ENCODE peak calls at places on chromosomes 16 and 17, in six cellular contexts. One of them, this sample, is unnamed.

GRCh38 chr16:23516366-23517137 is 6.3 kb upstream of the GGA2 start:
- DNase-seq in breast epithelium: no peak
- DNase-seq in upper lobe of left lung: no peak
- DNase-seq in prostate gland: no peak
- DNase-seq in HepG2: no peak
- DNase-seq in sigmoid colon: no peak
- DNase-seq in this sample: no peak

GRCh38 chr17:81076097-81076754 is 41.3 kb downstream of the BAIAP2 start:
- DNase-seq in breast epithelium: no peak
- DNase-seq in sigmoid colon: no peak
- DNase-seq in HepG2: no peak
- DNase-seq in upper lobe of left lung: no peak
- DNase-seq in prostate gland: no peak
- DNase-seq in this sample: no peak

GRCh38 chr17:27475070-27475673 is 18.9 kb downstream of the KSR1 start:
- DNase-seq in prostate gland: no peak
- DNase-seq in HepG2: no peak
- DNase-seq in upper lobe of left lung: no peak
- DNase-seq in breast epithelium: no peak
- DNase-seq in sigmoid colon: no peak
- DNase-seq in this sample: no peak

GRCh38 chr16:60771138-60771537 is 1265.1 kb downstream of the CDH8 start:
- DNase-seq in upper lobe of left lung: no peak
- DNase-seq in breast epithelium: no peak
- DNase-seq in HepG2: no peak
- DNase-seq in prostate gland: no peak
- DNase-seq in sigmoid colon: no peak
- DNase-seq in this sample: no peak

GRCh38 chr17:64061157-64061898 is 40.9 kb upstream of the ICAM2 start:
- DNase-seq in HepG2: no peak
- DNase-seq in breast epithelium: no peak
- DNase-seq in sigmoid colon: no peak
- DNase-seq in upper lobe of left lung: no peak
- DNase-seq in prostate gland: no peak
- DNase-seq in this sample: no peak

GRCh38 chr16:4515611-4516233 is 22.9 kb downstream of the CDIP1 start:
- DNase-seq in HepG2: no peak
- DNase-seq in sigmoid colon: no peak
- DNase-seq in breast epithelium: no peak
- DNase-seq in prostate gland: no peak
- DNase-seq in upper lobe of left lung: no peak
- DNase-seq in this sample: no peak

GRCh38 chr17:46060461-46060860 is 61.4 kb downstream of the STH start:
- DNase-seq in upper lobe of left lung: no peak
- DNase-seq in prostate gland: no peak
- DNase-seq in breast epithelium: no peak
- DNase-seq in HepG2: no peak
- DNase-seq in sigmoid colon: no peak
- DNase-seq in this sample: no peak

GRCh38 chr17:59972778-59973177 is 8.2 kb upstream of the RNFT1 start:
- DNase-seq in prostate gland: no peak
- DNase-seq in sigmoid colon: no peak
- DNase-seq in upper lobe of left lung: no peak
- DNase-seq in breast epithelium: no peak
- DNase-seq in HepG2: no peak
- DNase-seq in this sample: no peak

GRCh38 chr16:50182441-50182840 is 29.3 kb downstream of the TENT4B start:
- DNase-seq in HepG2: no peak
- DNase-seq in upper lobe of left lung: no peak
- DNase-seq in breast epithelium: no peak
- DNase-seq in prostate gland: no peak
- DNase-seq in sigmoid colon: no peak
- DNase-seq in this sample: no peak

GRCh38 chr17:31433091-31433790 is 41.8 kb downstream of the RAB11FIP4 start:
- DNase-seq in HepG2: no peak
- DNase-seq in breast epithelium: no peak
- DNase-seq in upper lobe of left lung: peak; percentile 61
- DNase-seq in prostate gland: no peak
- DNase-seq in sigmoid colon: no peak
- DNase-seq in this sample: no peak

GRCh38 chr17:66727634-66728570 is 107.0 kb upstream of the CACNG5 start:
- DNase-seq in upper lobe of left lung: no peak
- DNase-seq in sigmoid colon: peak; percentile 68
- DNase-seq in HepG2: peak; percentile 47
- DNase-seq in prostate gland: peak; percentile 58
- DNase-seq in breast epithelium: no peak
- DNase-seq in this sample: no peak

GRCh38 chr16:88936008-88936912 is 40.7 kb downstream of the CBFA2T3 start:
- DNase-seq in sigmoid colon: peak; percentile 84
- DNase-seq in prostate gland: no peak
- DNase-seq in HepG2: peak; percentile 34
- DNase-seq in upper lobe of left lung: peak; percentile 86
- DNase-seq in breast epithelium: no peak
- DNase-seq in this sample: no peak

GRCh38 chr16:31157136-31157535 is 7.3 kb upstream of the PRSS36 start:
- DNase-seq in breast epithelium: no peak
- DNase-seq in upper lobe of left lung: no peak
- DNase-seq in HepG2: no peak
- DNase-seq in prostate gland: no peak
- DNase-seq in sigmoid colon: no peak
- DNase-seq in this sample: no peak

GRCh38 chr17:70808596-70808995 is 639.3 kb downstream of the KCNJ2 start:
- DNase-seq in breast epithelium: no peak
- DNase-seq in upper lobe of left lung: no peak
- DNase-seq in sigmoid colon: no peak
- DNase-seq in HepG2: no peak
- DNase-seq in prostate gland: no peak
- DNase-seq in this sample: no peak

GRCh38 chr16:70556063-70556462 is 32.4 kb downstream of the SF3B3 start:
- DNase-seq in sigmoid colon: no peak
- DNase-seq in HepG2: no peak
- DNase-seq in prostate gland: no peak
- DNase-seq in upper lobe of left lung: no peak
- DNase-seq in breast epithelium: no peak
- DNase-seq in this sample: no peak

GRCh38 chr16:54345231-54345630 is 58.6 kb upstream of the IRX3 start:
- DNase-seq in prostate gland: no peak
- DNase-seq in breast epithelium: no peak
- DNase-seq in upper lobe of left lung: peak; percentile 61
- DNase-seq in HepG2: no peak
- DNase-seq in sigmoid colon: peak; percentile 53
- DNase-seq in this sample: no peak

GRCh38 chr17:75073618-75074047 is 14.1 kb upstream of the SLC16A5 start:
- DNase-seq in HepG2: no peak
- DNase-seq in sigmoid colon: peak; percentile 80
- DNase-seq in upper lobe of left lung: no peak
- DNase-seq in prostate gland: peak; percentile 66
- DNase-seq in breast epithelium: no peak
- DNase-seq in this sample: no peak

GRCh38 chr17:151886-152859 is 14.8 kb downstream of the SCGB1C2 start:
- DNase-seq in upper lobe of left lung: no peak
- DNase-seq in prostate gland: no peak
- DNase-seq in sigmoid colon: peak; percentile 44
- DNase-seq in HepG2: no peak
- DNase-seq in breast epithelium: peak; percentile 33
- DNase-seq in this sample: peak; percentile 72

DNA sequence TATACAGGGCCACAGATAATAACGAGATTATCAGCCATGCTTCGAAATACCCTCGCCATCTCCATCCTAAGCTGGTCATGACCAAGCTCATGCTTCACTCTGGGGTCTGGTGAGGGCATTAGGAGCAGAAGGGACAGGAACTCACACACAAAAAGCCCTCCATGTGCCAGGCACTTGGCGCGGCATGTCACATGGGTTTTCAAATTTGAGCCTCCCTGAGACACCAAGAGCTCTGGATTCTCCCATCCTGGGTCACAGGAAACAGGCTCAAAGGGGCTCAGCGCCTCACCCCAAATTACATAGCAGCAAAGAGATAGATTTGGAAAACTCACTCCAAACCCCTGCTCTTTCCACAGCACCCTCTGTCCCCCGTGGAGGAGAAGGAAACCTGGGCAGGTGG is 239.5 kb downstream of the GSG1L start:
- DNase-seq in breast epithelium: peak; percentile 19
- DNase-seq in sigmoid colon: peak; percentile 45
- DNase-seq in upper lobe of left lung: no peak
- DNase-seq in HepG2: no peak
- DNase-seq in prostate gland: no peak
- DNase-seq in this sample: peak; percentile 36
- TF ChIP-seq POLR2AphosphoS5 in breast epithelium: no peak
- TF ChIP-seq POLR2AphosphoS5 in sigmoid colon: no peak
- TF ChIP-seq POLR2AphosphoS5 in upper lobe of left lung: no peak
- TF ChIP-seq POLR2AphosphoS5 in HepG2: no peak
- TF ChIP-seq POLR2AphosphoS5 in prostate gland: no peak
- TF ChIP-seq POLR2AphosphoS5 in this sample: no peak

GRCh38 chr17:47277921-47278320 is 24.3 kb downstream of the ITGB3 start:
- DNase-seq in prostate gland: no peak
- DNase-seq in HepG2: no peak
- DNase-seq in upper lobe of left lung: no peak
- DNase-seq in breast epithelium: no peak
- DNase-seq in sigmoid colon: no peak
- DNase-seq in this sample: no peak

GRCh38 chr17:47279062-47279801 is 25.6 kb downstream of the ITGB3 start:
- DNase-seq in upper lobe of left lung: peak; percentile 33
- DNase-seq in prostate gland: no peak
- DNase-seq in HepG2: no peak
- DNase-seq in sigmoid colon: peak; percentile 90
- DNase-seq in breast epithelium: no peak
- DNase-seq in this sample: no peak

GRCh38 chr17:47276868-47277267 is 23.2 kb downstream of the ITGB3 start:
- DNase-seq in breast epithelium: peak; percentile 72
- DNase-seq in prostate gland: no peak
- DNase-seq in HepG2: peak; percentile 56
- DNase-seq in upper lobe of left lung: no peak
- DNase-seq in sigmoid colon: peak; percentile 94
- DNase-seq in this sample: peak; percentile 88

GRCh38 chr17:47280072-47280811 is 26.6 kb downstream of the ITGB3 start:
- DNase-seq in sigmoid colon: no peak
- DNase-seq in breast epithelium: no peak
- DNase-seq in HepG2: no peak
- DNase-seq in prostate gland: no peak
- DNase-seq in upper lobe of left lung: no peak
- DNase-seq in this sample: no peak

DNA sequence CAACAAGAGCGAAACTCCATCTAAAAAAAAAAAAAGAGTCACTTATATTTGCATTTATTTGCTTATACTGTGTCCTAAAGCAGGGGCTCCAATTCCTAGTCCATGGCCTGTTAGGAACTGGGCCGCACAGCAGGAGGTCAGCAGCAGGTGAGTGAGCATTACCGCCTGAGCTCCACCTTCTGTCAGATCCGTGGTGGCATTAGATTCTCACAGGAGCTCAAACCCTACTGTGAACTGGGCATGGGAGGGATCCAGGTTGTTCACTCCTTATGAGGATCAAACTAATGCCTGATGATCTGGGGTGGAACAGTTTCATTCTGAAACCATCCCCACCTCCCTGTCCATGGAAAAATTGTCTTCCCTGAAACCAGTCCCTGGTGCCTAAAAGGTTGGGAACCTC is 24.9 kb downstream of the ITGB3 start:
- DNase-seq in HepG2: no peak
- DNase-seq in sigmoid colon: no peak
- DNase-seq in prostate gland: no peak
- DNase-seq in breast epithelium: no peak
- DNase-seq in upper lobe of left lung: no peak
- DNase-seq in this sample: no peak
- H3K4me1 ChIP-seq in HepG2: peaks cover 23% of the 10 kb centered on the region
- H3K4me1 ChIP-seq in sigmoid colon: no peaks in the 10 kb centered on the region
- H3K4me1 ChIP-seq in prostate gland: peaks cover 11% of the 10 kb centered on the region
- H3K4me1 ChIP-seq in breast epithelium: peaks cover 15% of the 10 kb centered on the region
- H3K4me1 ChIP-seq in upper lobe of left lung: peaks cover 54% of the 10 kb centered on the region
- H3K4me1 ChIP-seq in this sample: peaks cover 60% of the 10 kb centered on the region

DNA sequence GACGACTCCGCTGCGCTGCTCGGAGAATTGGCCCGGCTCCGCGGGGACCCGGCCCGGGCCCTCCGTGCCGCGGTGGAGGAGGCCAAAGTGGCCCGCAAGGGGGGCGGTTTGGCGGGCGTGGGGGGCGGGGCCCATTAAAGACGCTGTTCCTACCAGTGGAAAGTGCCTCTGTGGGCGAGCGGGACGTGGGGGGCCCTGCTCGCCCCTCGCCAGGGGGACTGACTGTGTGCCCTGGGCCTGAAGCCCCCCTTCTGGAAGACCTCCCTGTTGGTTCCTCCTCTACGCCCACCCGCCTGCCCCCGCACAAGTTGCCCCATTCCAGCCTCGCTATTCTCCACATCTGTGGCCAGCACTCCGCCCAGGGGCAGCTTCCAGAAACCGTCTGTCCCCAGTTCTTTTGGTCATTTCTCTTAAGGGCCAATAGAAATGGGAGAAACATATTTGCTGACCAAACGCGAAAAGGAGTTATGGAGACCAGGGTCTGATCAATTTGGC is 1.9 kb upstream of the FGF11 start:
- DNase-seq in breast epithelium: no peak
- DNase-seq in HepG2: no peak
- DNase-seq in upper lobe of left lung: no peak
- DNase-seq in sigmoid colon: no peak
- DNase-seq in prostate gland: no peak
- DNase-seq in this sample: no peak
- H3K4me3 ChIP-seq in breast epithelium: peak overlapping the region; percentile 26
- H3K4me3 ChIP-seq in HepG2: no peak overlapping the region
- H3K4me3 ChIP-seq in upper lobe of left lung: peak overlapping the region; percentile 61
- H3K4me3 ChIP-seq in sigmoid colon: peak overlapping the region; percentile 43
- H3K4me3 ChIP-seq in prostate gland: peak overlapping the region; percentile 26
- H3K4me3 ChIP-seq in this sample: peak overlapping the region; percentile 68

DNA sequence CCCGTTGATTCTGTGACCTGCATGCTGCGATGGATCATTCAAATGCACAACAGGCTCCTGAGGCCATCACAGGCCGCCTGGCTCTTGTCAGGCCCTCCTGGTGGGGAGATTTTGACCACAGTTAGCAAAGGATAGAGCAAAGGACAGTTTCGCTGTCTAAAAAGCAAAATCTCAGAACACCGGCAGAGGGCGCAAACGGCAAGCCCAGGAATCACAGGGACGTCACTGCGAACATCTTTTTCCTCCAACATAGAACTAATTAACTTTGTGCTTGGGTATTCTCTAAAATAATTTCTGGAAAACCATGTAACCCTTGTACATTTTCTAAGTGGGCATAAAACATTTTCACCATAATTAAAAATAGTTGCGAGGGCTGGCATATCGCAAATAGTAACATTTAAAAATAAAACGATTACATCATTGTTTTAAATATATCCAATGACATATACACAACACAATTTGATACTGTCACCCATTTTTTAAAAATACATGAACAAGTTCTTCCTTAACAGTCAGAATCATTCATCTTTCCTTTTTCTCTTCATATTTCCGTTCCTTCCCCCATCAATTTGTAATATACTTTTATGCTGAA is 19.7 kb upstream of the SLC47A1 start:
- DNase-seq in sigmoid colon: peak; percentile 84
- DNase-seq in HepG2: peak; percentile 68
- DNase-seq in upper lobe of left lung: no peak
- DNase-seq in prostate gland: peak; percentile 49
- DNase-seq in breast epithelium: peak; percentile 61
- DNase-seq in this sample: peak; percentile 84
- TF ChIP-seq POLR2AphosphoS5 in sigmoid colon: no peak
- TF ChIP-seq POLR2AphosphoS5 in HepG2: no peak
- TF ChIP-seq POLR2AphosphoS5 in upper lobe of left lung: no peak
- TF ChIP-seq POLR2AphosphoS5 in prostate gland: peak; percentile 60
- TF ChIP-seq POLR2AphosphoS5 in breast epithelium: peak; percentile 44
- TF ChIP-seq POLR2AphosphoS5 in this sample: no peak